ENCODE peak calls at places on chromosomes 2 and 18, in six cellular contexts. O is psoas muscle, Q is neural progenitor cell, G is RWPE1, M is WTC11, W is HFF-Myc. L is an unnamed sample.

GRCh38 chr2:216635701-216636541 is 2.7 kb downstream of the IGFBP2 start:
- DNase-seq in W (no peak), G (no peak), O (no peak), Q (peak; percentile 89), M (peak; percentile 53), L (no peak)

GRCh38 chr2:54482725-54483124 is 26.6 kb downstream of the SPTBN1 start:
- DNase-seq in O (peak; percentile 78), W (no peak), G (no peak), Q (peak; percentile 26), M (no peak), L (peak; percentile 45)

GRCh38 chr2:124810132-124810531 is 785.0 kb downstream of the CNTNAP5 start:
- DNase-seq in G (peak; percentile 13), W (no peak), O (no peak), Q (peak; percentile 77), M (peak; percentile 42), L (no peak)

GRCh38 chr2:73852020-73852419 is 23.3 kb downstream of the STAMBP start:
- DNase-seq in Q (no peak), O (no peak), G (peak; percentile 79), M (no peak), W (peak; percentile 31), L (no peak)

GRCh38 chr2:48092846-48093498 is 186.7 kb upstream of the FBXO11 start:
- DNase-seq in M (no peak), W (no peak), G (no peak), Q (no peak), O (no peak), L (no peak)

GRCh38 chr2:154402138-154402714 is 296.3 kb upstream of the KCNJ3 start:
- DNase-seq in M (no peak), W (no peak), Q (peak; percentile 39), O (no peak), G (peak; percentile 24), L (no peak)

GRCh38 chr18:53991202-53991601 is 233.3 kb downstream of the MBD2 start:
- DNase-seq in M (no peak), O (no peak), Q (no peak), G (peak; percentile 2), W (no peak), L (no peak)

GRCh38 chr2:105307550-105307949 is 22.0 kb downstream of the TGFBRAP1 start:
- DNase-seq in M (no peak), G (no peak), O (no peak), Q (no peak), W (no peak), L (no peak)

GRCh38 chr2:216047417-216047816 is 34.1 kb upstream of the MREG start:
- DNase-seq in M (no peak), O (no peak), G (no peak), Q (no peak), W (no peak), L (no peak)

GRCh38 chr2:27815860-27816438 is 44.4 kb downstream of the MRPL33 start:
- DNase-seq in G (no peak), W (no peak), O (no peak), Q (no peak), M (no peak), L (no peak)

GRCh38 chr18:59627414-59627813 is 69.8 kb downstream of the CCBE1 start:
- DNase-seq in G (no peak), Q (no peak), W (no peak), O (no peak), M (no peak), L (no peak)

GRCh38 chr2:185219981-185220380 is 518.6 kb upstream of the FSIP2 start:
- DNase-seq in W (no peak), O (no peak), G (peak; percentile 3), M (no peak), Q (no peak), L (no peak)

GRCh38 chr2:37156071-37156856 is 516 bp downstream of the EIF2AK2 start:
- DNase-seq in W (no peak), M (no peak), Q (peak; percentile 7), O (peak; percentile 56), G (peak; percentile 46), L (no peak)

GRCh38 chr18:35029770-35030169 is 11.4 kb upstream of the MAPRE2 start:
- DNase-seq in Q (no peak), O (no peak), M (no peak), W (no peak), G (no peak), L (no peak)

GRCh38 chr2:147482111-147482510 is 362.7 kb upstream of the ACVR2A start:
- DNase-seq in W (no peak), G (no peak), M (no peak), O (no peak), Q (peak; percentile 15), L (no peak)

GRCh38 chr18:9642799-9643445 is 28.6 kb upstream of the PPP4R1 start:
- DNase-seq in M (no peak), Q (no peak), G (peak; percentile 49), O (no peak), W (no peak), L (no peak)

GRCh38 chr2:12619975-12620374 is 96.8 kb upstream of the TRIB2 start:
- DNase-seq in O (peak; percentile 57), M (no peak), Q (no peak), G (peak; percentile 22), W (no peak), L (no peak)

DNA sequence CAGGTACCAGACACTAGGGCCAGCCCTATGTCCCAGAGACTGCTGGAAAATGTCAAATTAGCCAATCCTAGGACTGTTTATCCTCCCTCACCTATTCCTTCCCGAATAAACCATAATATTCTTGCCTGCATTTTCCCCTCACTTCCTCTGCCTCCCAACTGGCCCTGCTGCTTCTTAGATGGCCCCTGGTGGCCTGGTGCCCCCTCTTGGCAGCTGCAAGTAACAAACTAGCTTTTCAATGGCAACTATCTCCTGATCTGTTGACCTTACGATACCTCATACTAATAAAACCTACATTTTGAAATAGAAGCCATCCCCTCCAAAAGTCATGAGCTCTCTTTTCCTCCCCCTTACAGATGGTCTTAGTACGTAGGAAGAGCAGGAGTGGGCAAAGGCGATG is 132.0 kb downstream of the ALPK2 start:
- DNase-seq in W (no peak), Q (peak; percentile 60), G (peak; percentile 3), O (no peak), M (peak; percentile 63), L (no peak)
- TF ChIP-seq CTCF in W (peak; percentile 53), Q (peak; percentile 74), G (no peak), O (peak; percentile 3), M (no peak), L (no peak)

DNA sequence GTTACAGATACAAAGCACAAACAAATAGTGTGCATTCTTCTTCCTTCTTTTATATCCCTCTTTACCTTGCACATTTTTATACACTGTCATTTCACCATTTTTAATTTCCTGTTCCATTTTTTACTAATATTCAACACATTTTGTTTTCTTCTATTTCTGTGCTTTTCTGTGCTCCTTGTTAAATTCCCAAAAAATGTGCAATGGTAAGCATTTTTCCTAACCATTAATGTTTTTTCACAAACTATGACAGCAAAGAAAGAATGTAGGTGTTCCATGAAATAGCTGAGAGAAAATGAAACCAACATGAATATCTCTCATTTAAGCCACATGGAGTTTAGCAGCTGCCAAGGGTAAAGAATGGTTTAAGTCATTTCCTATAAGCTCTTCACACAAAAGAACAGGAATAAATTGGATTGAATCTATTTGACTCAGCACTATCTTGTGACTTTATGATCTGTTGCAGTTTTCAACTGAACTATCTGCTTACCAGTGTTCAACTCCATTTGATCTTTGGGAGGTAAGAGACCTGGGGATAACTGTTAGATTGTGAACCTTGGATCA is 145.7 kb upstream of the CDH19 start:
- DNase-seq in M (no peak), W (no peak), O (no peak), G (no peak), Q (no peak), L (no peak)
- TF ChIP-seq CTCF in M (no peak), W (no peak), O (no peak), G (no peak), Q (no peak), L (no peak)

DNA sequence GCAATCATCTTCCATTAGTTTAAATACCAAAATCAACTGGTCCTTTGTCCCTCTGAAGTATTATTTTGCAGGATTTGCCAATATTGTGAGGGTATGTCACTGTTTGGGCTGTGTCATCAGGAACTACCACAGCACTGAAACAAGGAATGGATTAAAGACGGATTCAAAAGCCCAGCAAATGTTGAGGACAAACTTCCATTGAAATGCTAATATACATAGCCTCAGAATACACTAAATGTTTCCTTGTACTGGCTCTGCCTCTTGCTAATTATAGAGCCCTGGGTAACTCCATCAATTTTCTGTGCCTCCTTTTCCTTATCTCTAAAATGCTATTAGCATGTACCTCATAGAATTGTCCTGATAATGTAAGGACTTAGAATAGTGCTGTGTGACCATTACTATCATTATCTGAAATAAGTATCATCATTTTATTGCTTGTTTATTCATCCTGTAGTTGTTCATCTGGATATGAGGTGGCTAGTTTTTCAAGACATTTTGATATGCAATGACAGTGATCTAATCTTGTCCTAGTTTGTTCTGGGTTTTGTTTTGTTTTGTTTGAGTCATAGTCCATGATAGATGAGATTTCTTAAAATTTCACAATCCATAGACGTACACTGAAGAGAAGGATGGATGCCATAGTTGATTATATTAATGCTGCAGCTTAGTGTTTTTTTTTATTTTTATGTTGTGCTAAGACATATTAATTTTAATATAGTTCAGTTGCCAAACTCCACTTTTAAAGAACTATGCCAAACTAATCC is 333.4 kb upstream of the KCNH7 start:
- DNase-seq in M (no peak), G (no peak), W (no peak), Q (peak; percentile 35), O (no peak), L (no peak)
- TF ChIP-seq CTCF in M (no peak), G (no peak), W (no peak), Q (no peak), O (no peak), L (no peak)

GRCh38 chr2:222797308-222797707 is 63.5 kb upstream of the ACSL3 start:
- DNase-seq in M (no peak), O (no peak), Q (no peak), W (no peak), G (peak; percentile 62), L (no peak)
- TF ChIP-seq CTCF in M (no peak), O (peak; percentile 53), Q (peak; percentile 43), W (peak; percentile 46), G (peak; percentile 70), L (peak; percentile 37)

DNA sequence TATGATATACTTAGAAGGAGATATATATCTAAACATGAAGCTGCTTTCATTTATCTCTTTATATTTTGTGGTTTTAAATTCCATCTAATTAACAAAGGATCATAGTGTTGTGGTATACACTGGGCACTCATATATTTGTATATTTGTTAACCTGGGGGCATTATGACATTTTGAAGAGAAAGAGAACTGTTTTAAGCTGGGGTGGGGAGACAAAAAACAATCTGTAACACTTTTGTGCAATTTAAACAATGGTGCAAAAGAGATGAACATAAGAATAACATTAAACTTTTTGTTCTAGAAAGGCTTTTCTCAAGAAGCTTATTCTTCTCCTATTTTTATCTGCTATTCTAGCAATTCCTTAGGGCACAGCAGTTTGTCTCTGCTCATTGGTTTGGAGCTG is 842.0 kb upstream of the CDH2 start:
- DNase-seq in W (no peak), M (no peak), G (no peak), O (no peak), Q (no peak), L (no peak)
- TF ChIP-seq CTCF in W (no peak), M (no peak), G (no peak), O (no peak), Q (no peak), L (no peak)